ENCODE peak calls at places on chromosomes 7 and 10, in four cellular contexts. U, D, B and V are unnamed samples.

GRCh38 chr7:141701489-141702046 is 398 bp downstream of the DENND11 start:
- DNase-seq in U (peak), D (peak), B (peak), V (peak)

GRCh38 chr10:4384254-4384653 is 441.8 kb upstream of the AKR1E2 start:
- DNase-seq in D (no peak), B (no peak), U (no peak), V (no peak)

GRCh38 chr10:19826712-19827111 is 10.5 kb downstream of the PLXDC2 start:
- DNase-seq in U (no peak), B (no peak), D (no peak), V (no peak)

GRCh38 chr7:81487512-81487911 is 282.3 kb downstream of the HGF start:
- DNase-seq in D (no peak), U (no peak), B (no peak), V (no peak)

GRCh38 chr7:153012203-153012602 is 252.7 kb downstream of the ACTR3B start:
- DNase-seq in B (no peak), U (no peak), D (no peak), V (no peak)

GRCh38 chr10:123147635-123148413 is at the start of gene HMX2:
- DNase-seq in B (no peak), D (peak), U (no peak), V (peak)

GRCh38 chr7:104552102-104552501 is 223.7 kb downstream of the LHFPL3 start:
- DNase-seq in D (no peak), U (no peak), B (peak), V (peak)

GRCh38 chr7:22728416-22729029 is 1.5 kb downstream of the IL6 start:
- DNase-seq in U (no peak), D (no peak), B (peak), V (no peak)

GRCh38 chr7:101099969-101100781 is 14.9 kb downstream of the TRIM56 start:
- DNase-seq in D (peak), U (no peak), B (peak), V (peak)

GRCh38 chr10:48253970-48254657 is 20.4 kb downstream of the FRMPD2 start:
- DNase-seq in B (no peak), U (no peak), D (no peak), V (no peak)

GRCh38 chr10:122779924-122780323 is 65.7 kb downstream of the CUZD1 start:
- DNase-seq in B (no peak), D (no peak), U (no peak), V (no peak)

GRCh38 chr7:71414490-71414889 is 282.5 kb downstream of the GALNT17 start:
- DNase-seq in U (no peak), B (no peak), D (no peak), V (no peak)

GRCh38 chr7:27174077-27175004 is at the start of gene HOXA10:
- DNase-seq in U (no peak), D (no peak), B (no peak), V (no peak)

GRCh38 chr7:91397099-91397498 is 132.9 kb downstream of the FZD1 start:
- DNase-seq in B (no peak), U (no peak), D (no peak), V (no peak)

GRCh38 chr7:7620224-7620623 is 20.3 kb upstream of the UMAD1 start:
- DNase-seq in U (no peak), D (no peak), B (no peak), V (no peak)

GRCh38 chr10:85859859-85860258 is 506.7 kb downstream of the GRID1 start:
- DNase-seq in D (no peak), U (no peak), B (no peak), V (no peak)

GRCh38 chr10:110209926-110210662 is 2.7 kb downstream of the MXI1 start:
- DNase-seq in U (no peak), B (peak), D (peak), V (peak)

GRCh38 chr7:156474241-156474743 is 166.3 kb upstream of the RNF32 start:
- DNase-seq in D (no peak), U (peak), B (no peak), V (no peak)

GRCh38 chr10:105398202-105398601 is 757.1 kb downstream of the SORCS3 start:
- DNase-seq in B (no peak), D (peak), U (no peak), V (no peak)

GRCh38 chr7:106545275-106545674 is 115.7 kb downstream of the CCDC71L start:
- DNase-seq in D (no peak), B (no peak), U (no peak), V (no peak)

GRCh38 chr10:17174626-17175025 is 26.8 kb downstream of the TRDMT1 start:
- DNase-seq in U (no peak), B (no peak), D (no peak), V (no peak)

GRCh38 chr7:151409555-151410404 is at the start of gene WDR86:
- DNase-seq in D (peak), B (no peak), U (no peak), V (peak)

GRCh38 chr7:13336227-13336626 is 648.8 kb downstream of the ARL4A start:
- DNase-seq in B (no peak), D (no peak), U (no peak), V (no peak)

GRCh38 chr7:69088185-69088584 is 510.1 kb upstream of the AUTS2 start:
- DNase-seq in D (no peak), U (no peak), B (no peak), V (no peak)

GRCh38 chr10:4865945-4866661 is 40.1 kb downstream of the AKR1E2 start:
- DNase-seq in U (no peak), D (no peak), B (no peak), V (no peak)

GRCh38 chr7:2982401-2982800 is 61.3 kb downstream of the CARD11 start:
- DNase-seq in B (no peak), D (no peak), U (no peak), V (no peak)

GRCh38 chr7:92691578-92691977 is 101.4 kb upstream of the FAM133B start:
- DNase-seq in D (peak), B (peak), U (peak), V (no peak)

GRCh38 chr10:73759512-73760115 is 15.4 kb downstream of the SEC24C start:
- DNase-seq in U (no peak), D (no peak), B (no peak), V (no peak)

GRCh38 chr10:130767116-130767730 is 544.3 kb downstream of the TCERG1L start:
- DNase-seq in D (no peak), U (no peak), B (no peak), V (no peak)

GRCh38 chr7:101816499-101817030 is 861 bp upstream of the CUX1 start:
- DNase-seq in B (peak), U (no peak), D (peak), V (peak)

GRCh38 chr7:55517191-55517633 is 55.1 kb downstream of the VOPP1 start:
- DNase-seq in D (no peak), U (peak), B (no peak), V (no peak)

GRCh38 chr10:102782698-102783540 is 39.2 kb downstream of the WBP1L start:
- DNase-seq in U (no peak), D (no peak), B (no peak), V (no peak)

GRCh38 chr10:11337516-11337915 is 273.9 kb downstream of the USP6NL start:
- DNase-seq in B (no peak), U (no peak), D (no peak), V (no peak)
- TF ChIP-seq USF1 in B (no peak), U (no peak), D (no peak), V (no peak)

GRCh38 chr7:79722217-79722616 is 268.8 kb upstream of the MAGI2 start:
- DNase-seq in B (no peak), D (no peak), U (no peak), V (no peak)
- TF ChIP-seq USF1 in B (no peak), D (no peak), U (no peak), V (no peak)

GRCh38 chr7:108000875-108001758 is 1.8 kb downstream of the LAMB1 start:
- DNase-seq in U (no peak), D (peak), B (no peak), V (peak)
- TF ChIP-seq USF1 in U (no peak), D (no peak), B (no peak), V (no peak)

GRCh38 chr10:76647276-76647675 is 990.3 kb downstream of the KCNMA1 start:
- DNase-seq in U (no peak), B (no peak), D (no peak), V (no peak)
- TF ChIP-seq USF1 in U (no peak), B (no peak), D (no peak), V (no peak)

DNA sequence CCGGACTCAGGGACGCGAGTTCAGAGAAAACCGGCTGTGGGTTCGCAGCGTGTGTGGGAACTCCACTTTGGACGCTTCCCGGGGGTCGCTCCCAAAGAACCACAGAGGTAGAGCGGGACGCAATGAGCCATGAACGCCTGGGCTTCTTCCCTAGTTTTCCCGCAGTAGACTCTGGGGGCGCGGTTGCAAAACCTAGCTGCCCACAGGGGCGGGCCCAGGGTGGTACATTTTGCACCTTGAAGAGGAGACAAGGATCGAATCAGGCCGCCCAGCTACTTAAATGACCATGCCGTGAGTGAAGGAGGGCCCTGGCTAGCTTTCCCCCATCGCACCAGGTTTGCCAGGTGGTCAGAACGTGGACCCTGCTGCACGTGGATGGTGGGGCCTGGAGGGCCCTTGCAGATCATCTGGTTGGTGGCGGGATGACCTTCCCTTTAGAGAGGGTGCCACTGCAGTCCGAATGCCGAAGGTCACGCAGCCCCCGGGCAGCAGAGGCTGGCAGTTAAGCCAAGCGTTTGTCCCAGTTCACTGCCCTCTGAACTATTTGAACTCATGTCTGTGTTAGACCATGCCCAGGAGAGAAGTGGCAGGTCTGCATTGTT is 568 bp upstream of the SHTN1 start:
- DNase-seq in U (no peak), B (peak), D (no peak), V (peak)
- TF ChIP-seq USF1 in U (no peak), B (no peak), D (no peak), V (peak)